ENCODE peak calls at places on chromosomes 5 and 9, in seven cellular contexts. L, M, W, S, T, J and H are unnamed samples.

GRCh38 chr5:80255425-80255751 is 460 bp downstream of the SERINC5 start:
- DNase-seq in T (no peak), S (peak; percentile 72), L (peak; percentile 77), J (peak; percentile 49), W (peak; percentile 62), M (no peak), H (no peak)

GRCh38 chr9:129486496-129487306 is 134.2 kb downstream of the C9orf50 start:
- DNase-seq in T (no peak), L (peak; percentile 95), S (no peak), W (peak; percentile 94), J (no peak), M (no peak), H (no peak)

GRCh38 chr5:68962632-68963484 is 131.0 kb upstream of the SLC30A5 start:
- DNase-seq in J (peak; percentile 46), M (peak; percentile 75), T (peak; percentile 58), W (peak; percentile 78), S (peak; percentile 52), L (peak; percentile 89), H (peak; percentile 91)

GRCh38 chr9:130433168-130433946 is 11.4 kb upstream of the ASS1 start:
- DNase-seq in S (no peak), W (no peak), J (peak; percentile 64), M (peak; percentile 79), L (peak; percentile 58), T (no peak), H (peak; percentile 82)

GRCh38 chr9:131306397-131306997 is 17.0 kb downstream of the PLPP7 start:
- DNase-seq in W (no peak), M (no peak), L (no peak), J (no peak), T (no peak), S (no peak), H (no peak)

GRCh38 chr9:92359380-92360007 is 33.7 kb downstream of the CENPP start:
- DNase-seq in S (no peak), T (no peak), M (no peak), J (no peak), W (no peak), L (no peak), H (no peak)

GRCh38 chr5:123181394-123181801 is 92.4 kb downstream of the PRDM6 start:
- DNase-seq in M (no peak), T (no peak), S (no peak), J (no peak), W (no peak), L (no peak), H (no peak)

GRCh38 chr9:121593066-121593465 is 58.4 kb upstream of the DAB2IP start:
- DNase-seq in M (no peak), T (no peak), L (no peak), W (no peak), J (no peak), S (no peak), H (no peak)

GRCh38 chr9:72141484-72141883 is 7.8 kb upstream of the GDA start:
- DNase-seq in M (no peak), W (no peak), L (no peak), T (no peak), S (no peak), J (no peak), H (no peak)

GRCh38 chr9:21542780-21543179 is 60.7 kb upstream of the IFNE start:
- DNase-seq in W (no peak), M (no peak), J (no peak), L (no peak), T (no peak), S (no peak), H (no peak)

GRCh38 chr5:28165116-28165515 is 1126.7 kb upstream of the CDH9 start:
- DNase-seq in L (no peak), J (no peak), W (no peak), T (no peak), M (no peak), S (no peak), H (no peak)

GRCh38 chr5:106171708-106172107 is 1499.0 kb downstream of the EFNA5 start:
- DNase-seq in T (no peak), W (no peak), S (no peak), M (no peak), J (no peak), L (no peak), H (no peak)

DNA sequence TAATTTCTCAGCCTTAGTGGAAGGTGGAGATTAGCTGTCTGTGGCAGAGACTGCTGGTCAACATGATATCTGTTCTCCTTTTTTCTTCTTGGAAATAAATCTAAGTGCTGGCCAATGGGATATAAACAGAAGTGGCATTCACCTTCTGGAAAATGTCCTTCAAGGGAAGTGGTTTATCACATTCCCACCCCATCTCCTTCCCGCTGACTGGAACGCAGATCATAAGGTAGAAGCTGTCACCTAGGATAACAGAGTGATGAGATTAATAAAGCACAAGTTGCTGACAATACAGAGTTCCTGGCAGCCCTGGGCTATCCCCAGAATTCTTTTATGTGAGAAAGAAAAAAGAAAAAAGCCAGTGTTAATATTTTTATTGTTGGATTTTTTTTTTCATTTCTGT is 109.7 kb upstream of the OSMR start:
- DNase-seq in S (no peak), T (no peak), J (no peak), W (no peak), L (no peak), M (no peak), H (no peak)
- H3K4me1 ChIP-seq in S (no peaks in the 10 kb centered on the region), T (no peaks in the 10 kb centered on the region), J (no peaks in the 10 kb centered on the region), W (no peaks in the 10 kb centered on the region), L (no peaks in the 10 kb centered on the region), M (no peaks in the 10 kb centered on the region), H (no peaks in the 10 kb centered on the region)

GRCh38 chr5:150638488-150639316 is 1.8 kb upstream of the SYNPO start:
- DNase-seq in L (no peak), S (no peak), W (no peak), T (no peak), J (no peak), M (no peak), H (no peak)

GRCh38 chr5:150638053-150638444 is 2.4 kb upstream of the SYNPO start:
- DNase-seq in T (no peak), L (no peak), S (no peak), J (no peak), W (no peak), M (no peak), H (no peak)

GRCh38 chr5:150637245-150638052 is 3.0 kb upstream of the SYNPO start:
- DNase-seq in T (no peak), M (no peak), S (no peak), W (no peak), J (no peak), L (peak; percentile 85), H (peak; percentile 76)

GRCh38 chr5:150639317-150639738 is 1.1 kb upstream of the SYNPO start:
- DNase-seq in S (no peak), T (no peak), L (no peak), W (no peak), J (no peak), M (no peak), H (no peak)

DNA sequence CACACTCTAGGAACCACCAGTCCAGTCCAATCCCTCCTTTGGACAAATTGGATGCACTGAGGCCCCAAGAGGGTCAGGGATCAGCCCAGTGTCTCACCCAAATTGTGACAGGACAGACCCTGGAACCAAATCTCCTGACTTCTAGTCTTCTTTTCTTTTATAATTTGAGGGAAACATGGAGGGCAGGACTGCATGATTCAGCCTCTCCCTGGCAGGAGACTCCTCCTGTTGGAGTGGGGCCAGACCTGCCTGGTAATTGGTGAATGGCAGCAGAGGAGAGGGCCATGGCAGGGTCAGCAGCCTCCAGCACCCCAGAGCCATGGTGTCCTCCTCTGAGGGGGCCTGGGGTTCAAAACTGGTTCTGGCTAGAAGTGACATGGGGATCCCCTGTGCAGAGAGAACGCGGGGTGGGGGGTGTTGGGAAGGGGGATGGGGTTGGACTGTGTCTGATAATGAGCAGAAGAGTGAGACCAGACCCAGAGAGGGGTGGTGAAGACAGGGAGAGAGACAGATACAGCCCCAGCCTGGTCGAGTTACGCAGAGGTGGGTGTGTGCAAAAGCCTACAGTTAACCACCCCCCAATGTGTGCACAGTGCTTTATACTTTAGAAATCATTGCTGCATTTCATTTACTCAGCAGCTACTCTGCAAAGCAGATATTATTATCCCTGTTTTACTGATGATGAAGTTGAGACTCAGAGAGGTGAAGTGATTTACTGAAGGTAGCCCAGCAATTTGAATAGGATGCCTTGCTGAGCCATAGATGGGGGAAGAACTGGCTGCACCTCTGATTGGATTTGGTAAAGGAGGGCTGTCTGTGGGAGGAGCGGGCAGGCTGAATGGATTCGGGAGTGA is 3.8 kb upstream of the SYNPO start:
- DNase-seq in L (peak; percentile 95), W (no peak), T (no peak), M (no peak), J (no peak), S (peak; percentile 75), H (no peak)
- H3K4me1 ChIP-seq in L (peaks cover 77% of the 10 kb centered on the region), W (no peaks in the 10 kb centered on the region), T (peaks cover 3% of the 10 kb centered on the region), M (no peaks in the 10 kb centered on the region), J (peaks cover 32% of the 10 kb centered on the region), S (peaks cover 21% of the 10 kb centered on the region), H (peaks cover 7% of the 10 kb centered on the region)

GRCh38 chr9:136541709-136542108 is 4.1 kb downstream of the NOTCH1 start:
- DNase-seq in L (no peak), J (no peak), M (no peak), W (no peak), T (no peak), S (no peak), H (no peak)

GRCh38 chr9:136543280-136543679 is 2.6 kb downstream of the NOTCH1 start:
- DNase-seq in W (no peak), L (no peak), S (no peak), J (no peak), T (no peak), M (no peak), H (no peak)

GRCh38 chr9:136542246-136543041 is 3.4 kb downstream of the NOTCH1 start:
- DNase-seq in T (no peak), M (no peak), W (no peak), S (no peak), L (no peak), J (peak; percentile 89), H (no peak)

GRCh38 chr9:136539427-136540412 is 6.1 kb downstream of the NOTCH1 start:
- DNase-seq in M (peak; percentile 88), S (peak; percentile 97), T (no peak), J (no peak), L (peak; percentile 92), W (peak; percentile 96), H (peak; percentile 70)

GRCh38 chr9:136541179-136541578 is 4.7 kb downstream of the NOTCH1 start:
- DNase-seq in S (no peak), L (no peak), M (no peak), T (no peak), W (no peak), J (no peak), H (no peak)
- H3K4me1 ChIP-seq in S (peaks cover 12% of the 10 kb centered on the region), L (peaks cover 33% of the 10 kb centered on the region), M (no peaks in the 10 kb centered on the region), T (peaks cover 6% of the 10 kb centered on the region), W (no peaks in the 10 kb centered on the region), J (peaks cover 38% of the 10 kb centered on the region), H (no peaks in the 10 kb centered on the region)

GRCh38 chr5:36928947-36929346 is 52.4 kb downstream of the NIPBL start:
- DNase-seq in L (no peak), S (no peak), T (no peak), W (no peak), M (no peak), J (no peak), H (no peak)

GRCh38 chr5:36929438-36929837 is 52.9 kb downstream of the NIPBL start:
- DNase-seq in L (no peak), W (no peak), S (no peak), J (no peak), M (no peak), T (no peak), H (no peak)

GRCh38 chr5:36934740-36935356 is 58.3 kb downstream of the NIPBL start:
- DNase-seq in J (no peak), M (no peak), S (no peak), T (no peak), W (no peak), L (no peak), H (no peak)

GRCh38 chr5:36932699-36933098 is 56.1 kb downstream of the NIPBL start:
- DNase-seq in S (no peak), M (no peak), T (no peak), W (no peak), L (no peak), J (no peak), H (no peak)

GRCh38 chr5:36932056-36932455 is 55.5 kb downstream of the NIPBL start:
- DNase-seq in M (no peak), T (no peak), J (no peak), W (no peak), S (no peak), L (no peak), H (no peak)
- H3K4me1 ChIP-seq in M (no peaks in the 10 kb centered on the region), T (no peaks in the 10 kb centered on the region), J (no peaks in the 10 kb centered on the region), W (no peaks in the 10 kb centered on the region), S (peaks cover 26% of the 10 kb centered on the region), L (peaks cover 21% of the 10 kb centered on the region), H (no peaks in the 10 kb centered on the region)